ENCODE peak calls at places on chromosomes 1 and 21, in four cellular contexts. B is SK-N-SH, X is H1, P is K562. E is an unnamed sample.

GRCh38 chr1:160117709-160118183 is 2.2 kb downstream of the ATP1A2 start:
- DNase-seq in B (no peak), P (no peak), X (no peak), E (no peak)

GRCh38 chr1:3762151-3762872 is 10.1 kb downstream of the CCDC27 start:
- DNase-seq in B (no peak), X (no peak), P (no peak), E (no peak)

GRCh38 chr1:9249534-9250335 is 15.2 kb downstream of the H6PD start:
- DNase-seq in X (no peak), P (peak), B (peak), E (no peak)

GRCh38 chr1:33094971-33095604 is 14.1 kb downstream of the AZIN2 start:
- DNase-seq in P (peak), B (peak), X (peak), E (no peak)

GRCh38 chr1:174077755-174078490 is 55.8 kb upstream of the RC3H1 start:
- DNase-seq in P (no peak), X (no peak), B (no peak), E (no peak)

GRCh38 chr21:44092201-44092600 is 15.0 kb upstream of the PWP2 start:
- DNase-seq in X (no peak), B (no peak), P (no peak), E (no peak)

GRCh38 chr1:57363643-57364042 is 60.2 kb downstream of the DAB1 start:
- DNase-seq in P (no peak), X (no peak), B (no peak), E (no peak)

GRCh38 chr1:54404939-54405880 is 984 bp downstream of the SSBP3 start:
- DNase-seq in P (peak), X (no peak), B (peak), E (no peak)

GRCh38 chr1:231702321-231702720 is 75.7 kb downstream of the DISC1 start:
- DNase-seq in B (no peak), P (no peak), X (no peak), E (no peak)

GRCh38 chr1:43327549-43328292 is 9.9 kb upstream of the MPL start:
- DNase-seq in B (no peak), P (no peak), X (no peak), E (no peak)

GRCh38 chr1:205091043-205091740 is 6.9 kb upstream of the TMEM81 start:
- DNase-seq in P (no peak), X (no peak), B (peak), E (no peak)

GRCh38 chr1:20376880-20377494 is 86.3 kb downstream of the VWA5B1 start:
- DNase-seq in B (peak), P (peak), X (peak), E (no peak)

GRCh38 chr1:29832471-29832870 is 596.1 kb downstream of the PTPRU start:
- DNase-seq in B (no peak), P (no peak), X (no peak), E (no peak)

GRCh38 chr1:162680419-162681126 is 48.3 kb downstream of the DDR2 start:
- DNase-seq in B (no peak), P (no peak), X (no peak), E (no peak)

GRCh38 chr1:107135466-107135865 is 5.4 kb upstream of the NTNG1 start:
- DNase-seq in B (no peak), P (no peak), X (no peak), E (no peak)

GRCh38 chr1:182283746-182284544 is 107.6 kb downstream of the GLUL start:
- DNase-seq in X (no peak), B (no peak), P (no peak), E (no peak)

GRCh38 chr1:164712131-164713031 is 153.4 kb downstream of the PBX1 start:
- DNase-seq in P (peak), X (no peak), B (peak), E (no peak)

GRCh38 chr1:84382127-84382526 is 16.2 kb upstream of the DNASE2B start:
- DNase-seq in B (no peak), P (no peak), X (no peak), E (no peak)

GRCh38 chr1:12426030-12426429 is 192.0 kb downstream of the DHRS3 start:
- DNase-seq in X (no peak), B (no peak), P (no peak), E (no peak)

GRCh38 chr1:9269078-9269501 is 23.6 kb upstream of the SPSB1 start:
- DNase-seq in B (no peak), P (no peak), X (no peak), E (no peak)

GRCh38 chr1:114088392-114089299 is 65.0 kb downstream of the SYT6 start:
- DNase-seq in X (no peak), B (peak), P (no peak), E (no peak)

GRCh38 chr1:76291737-76292136 is 217.2 kb downstream of the ST6GALNAC3 start:
- DNase-seq in P (no peak), X (no peak), B (no peak), E (no peak)

GRCh38 chr1:209580577-209580976 is 2.9 kb upstream of the CAMK1G start:
- DNase-seq in X (no peak), B (no peak), P (no peak), E (no peak)

GRCh38 chr1:190320952-190321351 is 156.7 kb downstream of the BRINP3 start:
- DNase-seq in P (peak), X (no peak), B (peak), E (no peak)

GRCh38 chr21:15837603-15838002 is 107.8 kb downstream of the USP25 start:
- DNase-seq in B (no peak), P (no peak), X (no peak), E (no peak)

GRCh38 chr1:67004176-67004575 is 49.8 kb downstream of the SLC35D1 start:
- DNase-seq in B (no peak), P (no peak), X (no peak), E (no peak)

GRCh38 chr1:156157506-156157905 is 4.1 kb downstream of the SEMA4A start:
- DNase-seq in X (no peak), P (no peak), B (no peak), E (peak)

GRCh38 chr1:199084293-199084692 is 445.5 kb downstream of the PTPRC start:
- DNase-seq in X (no peak), B (no peak), P (no peak), E (no peak)

GRCh38 chr1:234188454-234188792 is 184.8 kb upstream of the COA6 start:
- DNase-seq in X (peak), P (no peak), B (no peak), E (peak)

GRCh38 chr1:66553846-66554245 is 19.9 kb downstream of the SGIP1 start:
- DNase-seq in X (no peak), B (no peak), P (no peak), E (no peak)

GRCh38 chr1:201696217-201696761 is 132.7 kb upstream of the IPO9 start:
- DNase-seq in X (no peak), B (peak), P (no peak), E (no peak)

GRCh38 chr21:34670220-34670961 is 1.6 kb downstream of the CLIC6 start:
- DNase-seq in P (no peak), X (no peak), B (peak), E (no peak)

GRCh38 chr1:200380589-200381021 is 29.2 kb downstream of the ZNF281 start:
- DNase-seq in P (no peak), B (no peak), X (no peak), E (peak)

GRCh38 chr1:14292533-14292932 is 306.0 kb upstream of the KAZN start:
- DNase-seq in X (no peak), B (no peak), P (no peak), E (no peak)

GRCh38 chr21:40759061-40759460 is 87.9 kb downstream of the DSCAM start:
- DNase-seq in P (no peak), B (no peak), X (no peak), E (no peak)

GRCh38 chr1:244254467-244254866 is 197.2 kb downstream of the ADSS2 start:
- DNase-seq in B (no peak), X (no peak), P (no peak), E (no peak)

DNA sequence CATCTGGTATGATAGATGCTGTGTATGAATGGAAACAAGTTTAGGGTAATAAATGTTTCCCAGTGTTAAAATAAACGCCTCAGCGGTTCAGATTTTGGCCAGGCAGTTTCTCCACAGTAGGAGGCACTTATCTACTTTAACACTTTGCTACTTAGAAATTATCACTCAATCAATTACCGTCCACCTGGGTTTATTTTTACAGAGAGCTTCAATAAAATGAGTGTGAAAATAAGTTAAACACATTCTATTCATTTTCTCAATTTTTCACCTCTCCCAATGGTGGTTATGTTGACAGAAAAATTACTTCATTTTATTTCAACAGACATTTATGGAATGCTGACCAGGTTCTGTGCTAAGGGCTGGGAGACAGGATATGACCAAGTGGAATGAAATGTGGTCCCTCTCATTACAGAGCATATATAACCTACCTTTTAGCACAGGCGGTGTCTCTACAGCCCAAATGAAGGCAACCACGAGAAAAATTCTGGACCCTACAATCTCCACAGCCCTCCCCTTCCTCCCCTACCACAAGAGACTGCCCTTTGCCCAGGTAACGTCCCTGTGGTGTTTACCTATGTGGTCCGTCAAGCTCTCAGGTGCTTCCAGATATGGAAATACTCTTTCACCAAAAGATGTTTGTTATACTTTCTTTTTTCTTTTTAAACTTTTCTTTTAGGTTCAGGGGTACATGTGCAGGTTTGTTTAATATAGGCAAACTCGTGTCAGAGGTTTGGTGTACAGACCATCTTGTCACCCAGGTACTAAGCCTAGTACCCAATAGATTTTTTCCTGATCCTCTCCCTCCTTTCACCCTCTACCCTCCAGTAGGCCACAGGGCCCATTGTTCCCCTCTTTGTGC is 105.5 kb downstream of the HLCS start:
- DNase-seq in X (no peak), B (no peak), P (peak), E (no peak)
- TF ChIP-seq NRF1 in X (no peak), B (no peak), P (no peak), E (no peak)

DNA sequence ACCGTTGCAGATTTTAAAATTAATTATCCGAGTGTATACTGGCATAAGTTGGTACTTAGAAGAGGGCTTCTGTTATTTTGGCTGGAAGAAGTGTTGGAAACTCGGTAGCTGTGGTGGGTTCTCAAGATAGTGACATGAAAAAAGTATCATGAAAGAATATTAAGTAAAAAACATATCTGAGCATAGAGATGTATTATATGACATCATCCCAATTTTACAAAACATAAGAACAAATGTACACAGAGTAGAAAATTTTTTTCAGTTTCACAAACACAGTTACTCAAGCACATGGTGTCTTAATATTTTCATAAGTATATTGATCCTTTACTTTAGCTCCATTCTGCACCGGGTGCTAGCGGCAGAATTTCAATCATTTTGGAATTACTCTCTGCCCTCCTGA is 691 bp downstream of the IFI16 start:
- DNase-seq in X (no peak), P (no peak), B (no peak), E (no peak)
- H3K4me2 ChIP-seq in X (no peak), P (no peak), B (peak), E (peak)

GRCh38 chr1:166152977-166153376 is 13.8 kb downstream of the FAM78B start:
- DNase-seq in X (no peak), P (no peak), B (no peak), E (no peak)
- TF ChIP-seq NRF1 in X (no peak), P (no peak), B (no peak), E (no peak)

DNA sequence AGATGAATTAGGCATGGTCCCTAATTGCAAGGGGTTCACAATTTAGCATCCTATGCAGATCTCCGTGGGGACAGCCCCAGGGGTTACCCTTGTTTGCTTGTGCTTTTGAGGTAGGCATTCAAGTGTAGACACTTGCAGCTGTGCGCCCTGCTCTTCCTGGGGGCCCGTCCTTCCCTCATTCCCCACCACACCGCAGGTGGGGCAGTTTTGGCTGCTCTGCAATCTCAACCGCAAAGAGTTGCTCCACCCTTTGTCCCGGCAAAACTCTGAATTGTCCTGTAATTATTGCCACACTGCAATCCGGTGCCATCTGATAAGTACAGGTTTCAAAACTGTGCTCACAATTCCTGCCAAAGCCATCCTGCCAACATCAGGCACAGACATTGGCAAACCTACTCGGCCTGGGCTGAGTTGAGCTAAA is 65.4 kb upstream of the LYST start:
- DNase-seq in B (no peak), P (no peak), X (no peak), E (no peak)
- H3K4me2 ChIP-seq in B (no peak), P (no peak), X (no peak), E (peak)

DNA sequence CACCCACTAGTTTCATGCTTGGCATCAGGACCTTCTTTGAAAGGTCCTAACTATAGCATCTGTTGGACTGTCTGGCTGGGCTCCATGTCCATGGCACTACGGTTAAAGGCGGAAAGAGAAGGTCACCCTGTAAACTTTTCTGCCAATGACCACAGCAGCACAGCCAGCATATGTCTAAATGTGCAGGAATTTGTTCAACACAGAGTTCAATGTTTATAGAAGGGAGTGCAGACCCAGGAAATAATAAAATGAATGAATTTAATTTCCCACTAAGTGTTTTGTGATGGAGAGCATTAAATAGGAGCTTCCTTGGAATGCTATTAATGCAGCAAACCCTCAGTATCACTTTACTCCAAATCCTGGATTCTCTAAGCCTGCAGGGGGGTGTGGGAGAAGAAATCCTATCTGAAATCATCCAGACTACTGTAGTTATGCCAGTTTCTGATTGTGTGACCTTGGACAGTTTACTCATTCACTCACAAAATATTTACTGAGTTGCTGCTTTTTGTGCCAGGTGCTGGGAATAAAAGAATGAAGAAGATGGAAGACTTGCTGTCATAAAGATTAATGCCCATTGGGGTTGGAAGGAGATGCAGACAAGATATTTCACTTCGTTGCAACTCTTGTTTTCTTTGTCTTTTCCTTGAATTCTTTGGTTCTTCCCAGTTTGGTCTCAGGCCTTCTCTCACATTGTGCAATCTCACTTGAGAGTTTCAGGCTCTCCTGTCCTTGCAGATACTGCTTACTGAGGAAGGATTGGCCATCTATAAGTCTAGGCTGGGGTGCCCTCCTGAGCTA is 195.0 kb downstream of the ROR1 start:
- DNase-seq in X (no peak), P (no peak), B (no peak), E (no peak)
- TF ChIP-seq NRF1 in X (no peak), P (no peak), B (no peak), E (no peak)